ENCODE peak calls at places on chromosome 15, in eight cellular contexts. C is heart left ventricle, Q is RWPE1, F is IMR-90, O is body of pancreas, D is heart right ventricle, G is sigmoid colon, T is OCI-LY7. L is an unnamed sample.
A peak's percentile ranks its signal among the peaks of the same experiment; 100 is the strongest.

GRCh38 chr15:62253294-62253693 is 88.2 kb upstream of the C2CD4B start:
- DNase-seq in C (no peak), F (no peak), O (no peak), T (peak; percentile 2), Q (no peak), G (no peak), D (no peak), L (no peak)

GRCh38 chr15:73727330-73728018 is 25.7 kb downstream of the INSYN1 start:
- DNase-seq in F (peak; percentile 90), C (no peak), G (no peak), D (no peak), T (no peak), O (no peak), Q (no peak), L (peak; percentile 84)

GRCh38 chr15:60326824-60327654 is 70.7 kb downstream of the ANXA2 start:
- DNase-seq in O (no peak), F (peak; percentile 52), D (no peak), T (peak; percentile 51), G (no peak), Q (peak; percentile 45), C (no peak), L (peak; percentile 58)

GRCh38 chr15:79192462-79193036 is 90.0 kb upstream of the ANKRD34C start:
- DNase-seq in Q (no peak), D (no peak), O (no peak), C (no peak), G (no peak), F (peak; percentile 8), T (no peak), L (no peak)

GRCh38 chr15:29396176-29396811 is 126.7 kb upstream of the NSMCE3 start:
- DNase-seq in T (no peak), O (no peak), Q (no peak), F (no peak), C (no peak), G (no peak), D (no peak), L (no peak)

GRCh38 chr15:66917904-66918448 is 147.4 kb upstream of the SMAD3 start:
- DNase-seq in Q (no peak), C (no peak), F (no peak), T (no peak), O (no peak), D (no peak), G (peak; percentile 6), L (no peak)

GRCh38 chr15:58477228-58477627 is 45.4 kb downstream of the LIPC start:
- DNase-seq in C (no peak), O (no peak), Q (no peak), T (peak; percentile 49), G (no peak), D (no peak), F (no peak), L (no peak)

GRCh38 chr15:25065876-25066275 is 111.1 kb downstream of the SNRPN start:
- DNase-seq in T (no peak), D (no peak), C (no peak), O (no peak), G (peak; percentile 22), F (no peak), Q (no peak), L (no peak)

GRCh38 chr15:63971427-63971805 is 74.9 kb downstream of the DAPK2 start:
- DNase-seq in Q (no peak), G (no peak), O (no peak), D (no peak), T (peak; percentile 42), F (no peak), C (no peak), L (no peak)

GRCh38 chr15:31125061-31125460 is 23.5 kb upstream of the TRPM1 start:
- DNase-seq in O (no peak), Q (no peak), F (no peak), D (no peak), C (no peak), G (no peak), T (no peak), L (no peak)

GRCh38 chr15:80564056-80564455 is 131.1 kb upstream of the ABHD17C start:
- DNase-seq in F (no peak), T (no peak), Q (no peak), D (no peak), G (no peak), O (no peak), C (no peak), L (no peak)

GRCh38 chr15:57235865-57236264 is 140.4 kb upstream of the CGNL1 start:
- DNase-seq in Q (peak; percentile 30), F (peak; percentile 86), T (no peak), O (no peak), G (no peak), D (no peak), C (no peak), L (peak; percentile 88)

GRCh38 chr15:82108489-82109078 is 62.8 kb upstream of the MEX3B start:
- DNase-seq in F (peak; percentile 50), Q (peak; percentile 76), G (peak; percentile 70), O (peak; percentile 80), C (peak; percentile 84), T (peak; percentile 36), D (peak; percentile 72), L (peak; percentile 70)

GRCh38 chr15:98609144-98609852 is 39.0 kb upstream of the IGF1R start:
- DNase-seq in O (no peak), D (no peak), F (peak; percentile 40), Q (peak; percentile 90), G (no peak), C (no peak), T (no peak), L (peak; percentile 7)

GRCh38 chr15:90018216-90018831 is 17.2 kb downstream of the ZNF710 start:
- DNase-seq in Q (no peak), D (no peak), T (no peak), F (no peak), G (peak; percentile 41), O (no peak), C (no peak), L (no peak)

GRCh38 chr15:33720952-33721351 is 247.3 kb upstream of the CHRM5 start:
- DNase-seq in T (no peak), G (no peak), Q (peak; percentile 77), F (peak; percentile 84), O (no peak), D (no peak), C (no peak), L (peak; percentile 82)

GRCh38 chr15:77243716-77244401 is 172.9 kb upstream of the TSPAN3 start:
- DNase-seq in O (no peak), G (no peak), F (no peak), Q (no peak), C (no peak), T (no peak), D (no peak), L (no peak)
- H3K27ac ChIP-seq in O (no peak overlapping the region), G (no peak overlapping the region), F (no peak overlapping the region), Q (no peak overlapping the region), C (no peak overlapping the region), T (no peak overlapping the region), D (no peak overlapping the region), L (no peak overlapping the region)

DNA sequence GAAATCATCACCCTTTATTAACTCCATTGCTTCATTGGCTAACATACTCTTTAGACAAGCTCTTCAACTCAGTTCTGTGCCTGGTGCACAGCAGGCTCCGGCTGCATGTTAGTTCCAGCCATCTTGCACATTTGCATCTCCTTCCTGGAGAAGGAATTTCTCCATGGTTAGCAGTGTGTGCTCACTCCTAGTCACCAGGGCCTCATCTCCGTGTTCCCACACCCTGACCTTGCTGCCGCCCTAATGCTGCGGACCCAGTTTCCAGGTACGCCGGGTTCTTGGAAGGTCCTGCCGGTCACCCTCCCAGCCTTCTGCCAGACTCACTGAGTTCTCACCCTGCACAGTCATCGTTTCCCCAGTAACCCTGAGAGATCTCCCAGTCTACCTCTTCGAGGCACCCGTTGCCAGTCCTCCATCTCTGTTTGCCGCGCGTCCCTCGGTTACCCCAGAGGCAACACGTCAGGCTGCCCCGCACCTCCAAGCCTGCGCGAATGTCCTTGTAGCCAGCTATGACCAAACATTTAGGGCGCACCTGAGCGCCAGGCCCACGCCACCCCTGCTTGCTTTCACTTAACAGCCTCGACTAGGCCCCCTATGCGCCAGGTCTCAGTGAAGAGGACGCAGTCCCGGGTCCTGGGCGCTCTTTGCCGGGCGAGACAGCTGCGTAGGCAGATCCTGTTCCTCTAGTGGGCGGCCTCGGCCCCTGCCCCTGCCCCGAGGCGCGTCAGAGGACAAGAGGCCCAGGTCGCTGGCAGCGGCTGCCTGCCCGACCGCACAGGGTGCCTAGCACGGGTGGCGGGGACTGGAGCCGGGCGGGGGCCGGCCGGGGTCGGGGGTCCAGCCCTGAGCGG is 744 bp upstream of the ZNF592 start:
- DNase-seq in T (peak; percentile 84), O (peak; percentile 78), C (peak; percentile 90), Q (peak; percentile 68), D (peak; percentile 79), G (peak; percentile 89), F (peak; percentile 60), L (peak; percentile 59)
- TF ChIP-seq CTCF in T (peak; percentile 23), O (no peak), C (no peak), Q (no peak), D (peak; percentile 19), G (no peak), F (no peak), L (no peak)

DNA sequence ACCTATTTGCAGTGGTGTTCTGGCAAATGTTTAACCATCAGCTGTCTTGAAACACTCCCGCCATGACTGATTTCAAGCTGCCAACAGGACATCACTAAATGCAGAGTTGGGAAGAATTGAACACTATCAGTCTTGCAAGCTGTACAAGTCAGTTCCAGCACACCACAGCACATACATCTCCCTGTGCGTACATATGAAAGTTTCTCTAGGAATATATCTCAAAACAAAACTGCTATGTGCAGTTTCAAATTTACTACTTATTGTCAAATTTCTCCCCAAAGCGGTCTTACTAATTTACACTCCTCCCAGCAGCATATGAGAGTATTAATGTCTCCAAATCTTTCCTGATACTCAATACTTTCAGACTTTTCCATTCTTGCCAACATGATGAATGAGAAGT is 30.4 kb upstream of the CORO2B start:
- DNase-seq in C (no peak), F (no peak), G (no peak), T (no peak), O (no peak), Q (no peak), D (no peak), L (no peak)
- H3K27ac ChIP-seq in C (no peak overlapping the region), F (no peak overlapping the region), G (no peak overlapping the region), T (no peak overlapping the region), O (no peak overlapping the region), Q (no peak overlapping the region), D (no peak overlapping the region), L (no peak overlapping the region)

GRCh38 chr15:65518633-65519285 is 1.3 kb upstream of the DPP8 start:
- DNase-seq in Q (no peak), G (no peak), T (no peak), D (no peak), F (no peak), C (no peak), O (no peak), L (no peak)

GRCh38 chr15:65519781-65520299 is 2.4 kb upstream of the DPP8 start:
- DNase-seq in O (no peak), F (no peak), D (no peak), C (no peak), G (no peak), Q (no peak), T (no peak), L (no peak)

GRCh38 chr15:65521355-65521754 is 3.9 kb upstream of the DPP8 start:
- DNase-seq in Q (no peak), G (no peak), T (no peak), C (no peak), D (no peak), F (no peak), O (no peak), L (no peak)

GRCh38 chr15:65516997-65517865 is at the start of gene DPP8:
- DNase-seq in G (peak; percentile 96), D (peak; percentile 94), Q (peak; percentile 92), C (peak; percentile 96), O (peak; percentile 92), F (peak; percentile 94), T (peak; percentile 96), L (peak; percentile 89)

DNA sequence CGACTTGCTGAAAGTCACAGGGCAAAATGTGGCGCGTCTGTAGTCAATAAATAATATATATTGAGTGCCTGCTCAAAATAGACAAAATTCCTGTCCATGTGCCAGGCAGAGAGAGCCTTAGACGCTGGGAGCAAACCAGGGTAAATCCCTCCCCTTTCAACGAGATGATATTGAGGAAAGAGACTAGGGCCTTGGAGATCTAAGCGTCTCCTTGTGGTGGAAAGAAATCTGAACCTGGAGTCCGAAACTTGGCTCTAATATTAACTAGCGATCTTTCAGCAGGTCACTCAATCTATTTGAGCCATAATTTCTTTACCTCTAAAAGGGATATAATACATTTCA is 348 bp upstream of the DPP8 start:
- DNase-seq in O (no peak), D (no peak), C (no peak), G (no peak), T (no peak), Q (no peak), F (no peak), L (no peak)
- TF ChIP-seq CTCF in O (no peak), D (no peak), C (no peak), G (no peak), T (peak; percentile 47), Q (peak; percentile 45), F (no peak), L (no peak)